ENCODE peak calls at places on chromosomes 1 and 21, in seven cellular contexts. L is H1, X is mesendoderm, Z is neuronal stem cell, B is H9, K is IMR-90, V is trophoblast cell. A is an unnamed sample.
A peak's percentile ranks its signal among the peaks of the same experiment; 100 is the strongest.

GRCh38 chr1:160954158-160955104 is at the start of gene ITLN2:
- DNase-seq in V (no peak), X (peak; percentile 90), K (peak; percentile 14), Z (peak; percentile 48), B (peak; percentile 86), L (peak; percentile 71), A (peak; percentile 49)

GRCh38 chr1:67850611-67851075 is 17.4 kb upstream of the GNG12 start:
- DNase-seq in Z (no peak), K (peak; percentile 92), V (peak; percentile 14), X (no peak), B (no peak), L (no peak), A (peak; percentile 92)

GRCh38 chr1:89781494-89782126 is 39.2 kb upstream of the LRRC8D start:
- DNase-seq in X (no peak), V (no peak), L (no peak), Z (no peak), B (no peak), K (no peak), A (no peak)

GRCh38 chr1:17624540-17625256 is 85.2 kb downstream of the ARHGEF10L start:
- DNase-seq in Z (no peak), V (no peak), L (no peak), X (no peak), B (no peak), K (peak; percentile 39), A (no peak)

GRCh38 chr1:27633640-27634165 is 1.3 kb downstream of the FGR start:
- DNase-seq in B (no peak), X (no peak), Z (no peak), K (no peak), L (no peak), V (no peak), A (no peak)

GRCh38 chr21:44444286-44444931 is 10.9 kb upstream of the LRRC3 start:
- DNase-seq in V (no peak), X (peak; percentile 72), B (peak; percentile 76), L (peak; percentile 85), Z (no peak), K (no peak), A (no peak)

GRCh38 chr1:32539584-32540571 is 651 bp downstream of the ZBTB8A start:
- DNase-seq in X (peak; percentile 58), Z (peak; percentile 45), L (peak; percentile 67), K (peak; percentile 54), B (peak; percentile 46), V (peak; percentile 37), A (peak; percentile 51)

GRCh38 chr1:28815533-28815932 is 3.6 kb downstream of the OPRD1 start:
- DNase-seq in K (no peak), L (no peak), X (no peak), V (no peak), B (no peak), Z (no peak), A (no peak)

GRCh38 chr1:182120411-182121258 is 59.1 kb upstream of the ZNF648 start:
- DNase-seq in V (no peak), B (no peak), L (peak; percentile 39), K (no peak), Z (no peak), X (no peak), A (no peak)

GRCh38 chr1:165543651-165544452 is at the start of gene LRRC52:
- DNase-seq in K (no peak), X (peak; percentile 83), L (peak; percentile 66), B (peak; percentile 76), Z (no peak), V (no peak), A (no peak)

GRCh38 chr1:52683367-52683940 is 14.7 kb downstream of the COA7 start:
- DNase-seq in L (no peak), Z (no peak), B (no peak), K (no peak), X (no peak), V (no peak), A (no peak)

GRCh38 chr1:246724725-246725095 is 501 bp downstream of the SCCPDH start:
- DNase-seq in B (no peak), K (peak; percentile 46), L (no peak), Z (no peak), X (peak; percentile 40), V (no peak), A (peak; percentile 67)

GRCh38 chr1:8663090-8663802 is 154.2 kb downstream of the RERE start:
- DNase-seq in K (no peak), X (no peak), Z (no peak), B (no peak), V (peak; percentile 14), L (no peak), A (peak; percentile 49)

GRCh38 chr21:46311568-46311967 is 12.1 kb downstream of the C21orf58 start:
- DNase-seq in Z (no peak), K (no peak), V (no peak), X (no peak), L (no peak), B (no peak), A (no peak)
- H3K4ac ChIP-seq in Z (no peak overlapping the region), K (no peak overlapping the region), V (no peak overlapping the region), X (no peak overlapping the region), L (no peak overlapping the region), B (no peak overlapping the region), A (no peak overlapping the region)

GRCh38 chr1:38328278-38329035 is 281.9 kb upstream of the POU3F1 start:
- DNase-seq in V (no peak), B (no peak), Z (no peak), L (no peak), K (no peak), X (no peak), A (no peak)
- H3K4ac ChIP-seq in V (no peak overlapping the region), B (no peak overlapping the region), Z (no peak overlapping the region), L (no peak overlapping the region), K (no peak overlapping the region), X (no peak overlapping the region), A (no peak overlapping the region)

GRCh38 chr1:104946558-104947210 is 1197.0 kb downstream of the AMY1C start:
- DNase-seq in L (no peak), Z (no peak), B (no peak), X (no peak), K (no peak), V (no peak), A (no peak)

GRCh38 chr1:104945406-104945805 is 1195.7 kb downstream of the AMY1C start:
- DNase-seq in K (no peak), L (no peak), X (no peak), Z (no peak), V (no peak), B (no peak), A (no peak)
- H3K4ac ChIP-seq in K (no peak overlapping the region), L (no peak overlapping the region), X (no peak overlapping the region), Z (no peak overlapping the region), V (no peak overlapping the region), B (no peak overlapping the region), A (no peak overlapping the region)

DNA sequence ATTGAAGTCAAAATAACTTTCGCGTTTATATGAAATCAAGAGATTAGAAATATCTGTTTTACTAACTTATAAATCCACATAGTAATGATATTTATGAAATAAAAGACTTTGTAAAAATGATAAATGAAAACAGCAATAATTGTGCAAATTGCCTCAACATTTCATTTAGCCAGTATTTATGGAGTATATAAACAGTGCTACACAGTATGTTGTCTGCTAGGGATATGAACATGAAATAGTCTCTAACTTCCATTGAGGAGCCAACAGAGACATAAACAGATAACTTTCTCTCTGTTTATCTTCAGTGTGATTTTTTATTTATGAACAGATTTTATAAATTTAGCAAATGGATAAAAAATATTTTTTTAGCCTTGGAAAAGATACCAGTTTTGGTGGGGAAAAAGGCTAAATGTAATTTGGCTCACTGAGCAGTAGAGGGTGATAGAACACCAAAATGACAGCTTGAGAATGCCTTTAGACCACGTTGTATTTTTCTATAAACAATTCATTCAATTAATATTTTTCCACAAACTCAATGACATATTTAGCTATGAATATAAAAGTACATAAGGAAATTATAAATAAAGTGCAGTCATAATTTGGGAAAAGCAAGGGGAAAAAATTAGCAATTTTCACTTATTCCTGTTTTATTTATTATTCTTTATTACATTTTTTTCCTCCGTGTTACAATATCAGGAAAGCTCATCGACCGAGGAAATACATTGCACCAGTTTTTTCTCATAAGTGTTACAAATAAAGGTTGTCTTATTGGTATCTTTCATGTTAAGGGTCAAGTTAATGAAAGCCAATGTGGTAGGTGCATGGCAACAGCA is 47.4 kb upstream of the EEIG2 start:
- DNase-seq in X (peak; percentile 26), B (no peak), K (peak; percentile 50), Z (peak; percentile 12), V (no peak), L (no peak), A (peak; percentile 50)
- H3K4ac ChIP-seq in X (no peak overlapping the region), B (no peak overlapping the region), K (no peak overlapping the region), Z (no peak overlapping the region), V (no peak overlapping the region), L (no peak overlapping the region), A (no peak overlapping the region)

DNA sequence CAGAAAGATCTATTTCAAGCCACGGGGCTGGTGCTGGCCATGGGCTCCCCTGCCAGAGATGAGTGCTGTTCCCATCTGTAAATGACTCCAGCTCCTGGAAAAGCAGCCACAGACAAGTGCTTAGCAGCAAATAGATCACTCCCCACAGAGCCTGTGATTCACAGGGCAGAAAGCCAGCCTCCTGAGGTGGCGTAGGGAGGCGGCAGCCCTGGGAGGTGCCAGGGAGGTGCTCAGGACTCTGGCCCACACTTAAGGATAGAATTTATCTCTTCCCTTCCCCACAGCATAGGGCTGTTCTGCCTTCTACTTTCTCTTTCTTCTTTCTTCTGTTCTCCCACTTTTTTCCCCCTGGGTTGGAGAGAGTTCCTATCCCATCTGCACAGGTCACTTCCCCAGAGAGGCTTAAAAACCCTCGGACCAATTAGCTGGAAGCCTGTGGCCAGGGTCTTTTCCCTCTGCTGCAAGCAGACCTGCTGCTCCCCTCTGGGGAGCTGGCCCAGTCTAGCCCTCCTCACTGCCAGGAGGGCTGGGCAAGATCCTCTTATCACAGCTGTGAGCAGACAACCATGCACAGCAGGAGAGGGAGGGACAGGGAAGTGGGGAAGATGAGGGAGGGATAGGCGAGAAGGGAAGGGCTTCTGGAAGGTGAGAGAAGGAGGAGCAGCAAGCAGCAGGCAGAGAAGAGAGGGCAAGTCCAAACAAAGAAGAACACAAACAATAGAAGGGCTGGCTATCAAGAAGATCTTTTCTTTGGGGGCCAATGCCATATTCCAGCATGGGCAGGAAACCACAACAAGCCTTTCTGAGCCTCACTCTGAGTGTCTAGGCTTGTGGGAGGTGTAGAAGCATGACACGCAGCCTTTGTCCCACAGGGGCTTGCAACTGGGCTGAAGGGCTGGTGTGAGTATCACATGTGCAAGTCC is 41.0 kb downstream of the KCND3 start:
- DNase-seq in X (peak; percentile 89), Z (no peak), L (no peak), V (no peak), K (no peak), B (no peak), A (no peak)
- H3K4ac ChIP-seq in X (no peak overlapping the region), Z (no peak overlapping the region), L (no peak overlapping the region), V (no peak overlapping the region), K (no peak overlapping the region), B (no peak overlapping the region), A (no peak overlapping the region)

A was measured in mesenchymal stem cell.